ENCODE peak calls at places on chromosomes 4 and X, in seven cellular contexts. Z is HCT116, H is endothelial cell of umbilical vein, J is A549, P is K562, Y is SK-N-SH, A is H1. S is an unnamed sample.

GRCh38 chrX:11450354-11450753 is 157.1 kb downstream of the AMELX start:
- DNase-seq in Y (no peak), H (no peak), P (no peak), J (no peak), Z (no peak), A (no peak), S (no peak)

GRCh38 chr4:139921551-139922184 is 232.3 kb downstream of the MAML3 start:
- DNase-seq in P (no peak), H (peak), Y (no peak), J (no peak), Z (no peak), A (no peak), S (no peak)

GRCh38 chr4:23023121-23023520 is 330.4 kb downstream of the GBA3 start:
- DNase-seq in H (no peak), Y (no peak), P (no peak), A (no peak), J (no peak), Z (no peak), S (no peak)

GRCh38 chr4:83731609-83732008 is 195.7 kb downstream of the GPAT3 start:
- DNase-seq in Y (no peak), A (no peak), H (no peak), P (no peak), J (peak), Z (peak), S (no peak)

GRCh38 chrX:148567229-148567628 is 66.8 kb downstream of the AFF2 start:
- DNase-seq in J (no peak), A (no peak), Y (no peak), Z (no peak), P (peak), H (no peak), S (no peak)

GRCh38 chr4:121998024-121998423 is 46.2 kb upstream of the TRPC3 start:
- DNase-seq in J (peak), A (no peak), Y (no peak), H (no peak), P (no peak), Z (no peak), S (peak)

GRCh38 chrX:15349046-15349445 is 13.7 kb upstream of the PIGA start:
- DNase-seq in A (no peak), Y (peak), P (peak), Z (peak), J (peak), H (peak), S (peak)

GRCh38 chr4:182338059-182338458 is 94.9 kb downstream of the TENM3 start:
- DNase-seq in Y (no peak), Z (no peak), J (no peak), P (no peak), A (no peak), H (no peak), S (no peak)

GRCh38 chrX:130299279-130300009 is 30.7 kb upstream of the ZNF280C start:
- DNase-seq in A (no peak), Z (no peak), J (no peak), H (no peak), P (no peak), Y (peak), S (no peak)

GRCh38 chr4:89586318-89586717 is 250.6 kb downstream of the SNCA start:
- DNase-seq in J (no peak), A (no peak), H (no peak), P (no peak), Z (no peak), Y (no peak), S (no peak)

GRCh38 chr4:17544205-17544604 is 29.2 kb downstream of the CLRN2 start:
- DNase-seq in J (no peak), P (no peak), Y (no peak), A (peak), Z (no peak), H (no peak), S (peak)

GRCh38 chr4:67480810-67481209 is 64.5 kb downstream of the CENPC start:
- DNase-seq in H (no peak), A (no peak), P (no peak), Y (no peak), Z (no peak), J (no peak), S (no peak)

GRCh38 chr4:67475155-67475554 is 70.1 kb downstream of the CENPC start:
- DNase-seq in H (no peak), P (no peak), A (no peak), J (no peak), Z (no peak), Y (no peak), S (no peak)
- TF ChIP-seq MAX in H (no peak), P (no peak), A (no peak), J (no peak), Z (no peak), Y (no peak), S (no peak)

GRCh38 chrX:140504371-140505324 is at the start of gene SOX3:
- DNase-seq in H (no peak), Y (peak), Z (no peak), P (no peak), A (no peak), J (no peak), S (no peak)
- H3K4me3 ChIP-seq in H (no peak), Y (peak), Z (no peak), P (no peak), A (peak), J (peak), S (no peak)

GRCh38 chr4:147453561-147454141 is 27.2 kb upstream of the EDNRA start:
- DNase-seq in P (no peak), J (peak), Y (no peak), A (no peak), Z (peak), H (no peak), S (no peak)
- TF ChIP-seq MAX in P (no peak), J (no peak), Y (no peak), A (no peak), Z (no peak), H (no peak), S (no peak)

GRCh38 chrX:108134724-108135123 is 43.1 kb downstream of the ATG4A start:
- DNase-seq in A (no peak), J (no peak), P (no peak), Z (no peak), Y (no peak), H (no peak), S (no peak)

GRCh38 chrX:108126661-108127060 is 35.1 kb downstream of the ATG4A start:
- DNase-seq in H (no peak), P (no peak), Y (no peak), A (no peak), J (no peak), Z (no peak), S (no peak)

GRCh38 chrX:108132034-108132433 is 40.5 kb downstream of the ATG4A start:
- DNase-seq in Y (no peak), P (no peak), H (no peak), J (no peak), Z (no peak), A (no peak), S (no peak)

GRCh38 chrX:108130889-108131288 is 39.3 kb downstream of the ATG4A start:
- DNase-seq in J (no peak), Z (no peak), P (no peak), H (peak), Y (no peak), A (no peak), S (no peak)

GRCh38 chrX:108131471-108131870 is 39.9 kb downstream of the ATG4A start:
- DNase-seq in Y (no peak), A (no peak), J (peak), Z (no peak), P (peak), H (peak), S (no peak)
- H3K4me3 ChIP-seq in Y (no peak), A (no peak), J (no peak), Z (no peak), P (no peak), H (no peak), S (no peak)

DNA sequence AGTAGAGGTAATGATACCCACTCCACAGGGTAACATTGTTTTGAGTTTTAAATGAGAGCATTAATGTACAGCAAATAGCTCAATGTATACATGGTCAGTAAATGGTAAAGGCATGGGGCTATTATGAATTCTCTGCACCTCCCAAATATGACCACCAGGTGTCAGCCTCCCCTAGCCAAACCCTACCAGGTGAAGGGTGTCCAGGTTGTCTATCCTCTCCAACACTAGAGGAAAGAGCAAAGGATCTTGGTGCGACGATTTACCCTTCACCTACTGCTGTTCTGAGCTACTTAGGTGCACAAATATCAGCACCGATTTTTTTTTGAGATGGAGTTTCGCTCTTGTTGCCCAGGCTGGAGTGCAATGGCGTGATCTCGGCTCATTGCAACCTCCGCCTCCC is 26.5 kb upstream of the XIAP start:
- DNase-seq in J (peak), Z (peak), A (peak), Y (peak), P (peak), H (peak), S (peak)
- TF ChIP-seq MAX in J (no peak), Z (no peak), A (no peak), Y (no peak), P (no peak), H (no peak), S (no peak)

S was measured in NB4.